ENCODE peak calls at places on chromosomes 16 and 17, in eight cellular contexts. One of them, this sample, is unnamed.

GRCh38 chr17:27323538-27324212 is 29.8 kb downstream of the WSB1 start:
- DNase-seq in GM23338: peak; percentile 48
- DNase-seq in OCI-LY7: no peak
- DNase-seq in fibroblast of lung: peak; percentile 27
- DNase-seq in hepatocyte: peak; percentile 80
- DNase-seq in cardiac muscle cell: peak; percentile 89
- DNase-seq in tibial artery: peak; percentile 93
- DNase-seq in stomach: peak; percentile 67
- DNase-seq in this sample: no peak

GRCh38 chr16:64174327-64174726 is 947.5 kb downstream of the CDH11 start:
- DNase-seq in stomach: no peak
- DNase-seq in OCI-LY7: no peak
- DNase-seq in hepatocyte: no peak
- DNase-seq in GM23338: no peak
- DNase-seq in cardiac muscle cell: no peak
- DNase-seq in tibial artery: no peak
- DNase-seq in fibroblast of lung: peak; percentile 29
- DNase-seq in this sample: no peak

GRCh38 chr17:38333635-38334295 is 10.0 kb downstream of the GPR179 start:
- DNase-seq in cardiac muscle cell: peak; percentile 29
- DNase-seq in tibial artery: no peak
- DNase-seq in OCI-LY7: peak; percentile 72
- DNase-seq in GM23338: peak; percentile 91
- DNase-seq in fibroblast of lung: no peak
- DNase-seq in stomach: peak; percentile 29
- DNase-seq in hepatocyte: peak; percentile 53
- DNase-seq in this sample: peak; percentile 38

GRCh38 chr16:16150117-16150877 is 73.0 kb downstream of the ABCC6 start:
- DNase-seq in stomach: no peak
- DNase-seq in cardiac muscle cell: peak; percentile 95
- DNase-seq in fibroblast of lung: peak; percentile 63
- DNase-seq in GM23338: peak; percentile 28
- DNase-seq in hepatocyte: peak; percentile 35
- DNase-seq in tibial artery: peak; percentile 92
- DNase-seq in OCI-LY7: no peak
- DNase-seq in this sample: no peak

GRCh38 chr16:87198328-87198731 is 118.9 kb downstream of the C16orf95 start:
- DNase-seq in GM23338: peak; percentile 40
- DNase-seq in OCI-LY7: no peak
- DNase-seq in hepatocyte: no peak
- DNase-seq in fibroblast of lung: no peak
- DNase-seq in tibial artery: no peak
- DNase-seq in stomach: no peak
- DNase-seq in cardiac muscle cell: no peak
- DNase-seq in this sample: no peak

GRCh38 chr17:41705271-41705991 is 6.7 kb upstream of the GAST start:
- DNase-seq in cardiac muscle cell: peak; percentile 49
- DNase-seq in fibroblast of lung: peak; percentile 74
- DNase-seq in stomach: no peak
- DNase-seq in tibial artery: no peak
- DNase-seq in OCI-LY7: no peak
- DNase-seq in hepatocyte: no peak
- DNase-seq in GM23338: peak; percentile 74
- DNase-seq in this sample: no peak

GRCh38 chr16:64830653-64831052 is 291.2 kb downstream of the CDH11 start:
- DNase-seq in OCI-LY7: no peak
- DNase-seq in GM23338: no peak
- DNase-seq in hepatocyte: no peak
- DNase-seq in stomach: no peak
- DNase-seq in tibial artery: no peak
- DNase-seq in fibroblast of lung: peak; percentile 40
- DNase-seq in cardiac muscle cell: no peak
- DNase-seq in this sample: no peak

GRCh38 chr17:42329025-42329976 is 41.0 kb downstream of the STAT5A start:
- DNase-seq in tibial artery: no peak
- DNase-seq in OCI-LY7: no peak
- DNase-seq in fibroblast of lung: peak; percentile 91
- DNase-seq in stomach: no peak
- DNase-seq in GM23338: peak; percentile 98
- DNase-seq in hepatocyte: no peak
- DNase-seq in cardiac muscle cell: peak; percentile 58
- DNase-seq in this sample: no peak

GRCh38 chr17:50660042-50660886 is 25.6 kb downstream of the ABCC3 start:
- DNase-seq in GM23338: no peak
- DNase-seq in hepatocyte: no peak
- DNase-seq in fibroblast of lung: no peak
- DNase-seq in OCI-LY7: no peak
- DNase-seq in cardiac muscle cell: peak; percentile 58
- DNase-seq in stomach: peak; percentile 49
- DNase-seq in tibial artery: no peak
- DNase-seq in this sample: no peak

GRCh38 chr17:73135774-73136173 is 29.0 kb upstream of the SSTR2 start:
- DNase-seq in stomach: no peak
- DNase-seq in fibroblast of lung: no peak
- DNase-seq in cardiac muscle cell: no peak
- DNase-seq in hepatocyte: no peak
- DNase-seq in GM23338: no peak
- DNase-seq in tibial artery: no peak
- DNase-seq in OCI-LY7: no peak
- DNase-seq in this sample: no peak

GRCh38 chr17:81512560-81512983 is at the start of gene ACTG1:
- DNase-seq in cardiac muscle cell: peak; percentile 95
- DNase-seq in OCI-LY7: peak; percentile 98
- DNase-seq in GM23338: peak; percentile 92
- DNase-seq in tibial artery: peak; percentile 96
- DNase-seq in hepatocyte: peak; percentile 97
- DNase-seq in stomach: peak; percentile 94
- DNase-seq in fibroblast of lung: peak; percentile 88
- DNase-seq in this sample: peak; percentile 94

DNA sequence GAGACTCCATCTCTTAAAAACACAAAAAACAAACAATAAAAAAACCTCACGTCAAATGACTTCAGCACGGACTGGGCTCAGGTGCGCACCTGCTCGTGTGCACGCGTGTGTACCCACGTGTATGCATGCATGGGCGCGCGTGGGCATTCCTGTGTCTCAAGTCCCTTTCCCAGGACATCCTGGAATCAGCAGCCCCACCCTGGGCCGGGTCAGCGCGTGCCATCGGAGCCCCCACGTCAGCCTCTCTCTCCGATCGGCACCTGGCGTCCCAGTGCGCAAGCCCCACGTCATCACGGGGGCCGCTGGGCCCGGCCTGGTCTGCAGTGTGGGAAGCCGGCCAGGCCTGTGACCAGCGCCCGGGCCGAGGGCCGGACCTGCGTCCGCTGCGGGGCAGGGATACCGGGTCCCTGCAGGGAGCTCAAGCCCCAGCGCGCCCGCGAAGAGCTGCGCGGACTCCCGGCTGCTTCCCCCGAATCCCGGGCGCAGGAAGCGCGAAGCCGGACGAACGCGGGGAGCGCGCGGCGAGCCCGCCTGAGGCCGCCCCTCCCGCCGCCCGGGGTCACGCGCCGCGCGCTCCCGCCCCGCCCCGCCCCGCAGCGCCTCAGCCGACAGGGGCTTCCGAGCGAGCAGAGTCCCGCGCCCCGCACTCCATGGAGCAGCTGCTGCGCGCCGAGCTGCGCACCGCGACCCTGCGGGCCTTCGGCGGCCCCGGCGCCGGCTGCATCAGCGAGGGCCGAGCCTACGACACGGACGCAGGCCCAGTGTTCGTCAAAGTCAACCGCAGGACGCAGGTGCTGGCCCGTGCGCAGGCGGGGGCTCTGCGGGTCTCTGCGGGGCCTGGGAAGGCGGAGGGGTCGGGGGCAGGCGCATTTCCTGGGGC is at the start of gene FN3K:
- DNase-seq in hepatocyte: peak; percentile 81
- DNase-seq in fibroblast of lung: peak; percentile 77
- DNase-seq in OCI-LY7: no peak
- DNase-seq in GM23338: peak; percentile 80
- DNase-seq in stomach: peak; percentile 74
- DNase-seq in tibial artery: peak; percentile 91
- DNase-seq in cardiac muscle cell: peak; percentile 79
- DNase-seq in this sample: no peak
- H3K27ac ChIP-seq in hepatocyte: peak within 1 kb of the TSS; percentile 74
- H3K27ac ChIP-seq in fibroblast of lung: peak within 1 kb of the TSS; percentile 32
- H3K27ac ChIP-seq in OCI-LY7: no peak within 1 kb of the TSS
- H3K27ac ChIP-seq in GM23338: no peak within 1 kb of the TSS
- H3K27ac ChIP-seq in stomach: peak within 1 kb of the TSS; percentile 89
- H3K27ac ChIP-seq in tibial artery: peak within 1 kb of the TSS; percentile 93
- H3K27ac ChIP-seq in cardiac muscle cell: peak within 1 kb of the TSS; percentile 72
- H3K27ac ChIP-seq in this sample: no peak within 1 kb of the TSS

GRCh38 chr16:70526403-70526802 is 2.8 kb downstream of the SF3B3 start:
- DNase-seq in tibial artery: no peak
- DNase-seq in cardiac muscle cell: no peak
- DNase-seq in GM23338: no peak
- DNase-seq in stomach: no peak
- DNase-seq in fibroblast of lung: no peak
- DNase-seq in hepatocyte: no peak
- DNase-seq in OCI-LY7: peak; percentile 10
- DNase-seq in this sample: no peak

GRCh38 chr16:70523621-70524405 is at the start of gene SF3B3:
- DNase-seq in GM23338: peak; percentile 70
- DNase-seq in fibroblast of lung: no peak
- DNase-seq in stomach: peak; percentile 69
- DNase-seq in tibial artery: peak; percentile 80
- DNase-seq in cardiac muscle cell: peak; percentile 40
- DNase-seq in OCI-LY7: peak; percentile 88
- DNase-seq in hepatocyte: peak; percentile 71
- DNase-seq in this sample: no peak

GRCh38 chr16:70529051-70529777 is 5.6 kb downstream of the SF3B3 start:
- DNase-seq in hepatocyte: peak; percentile 43
- DNase-seq in cardiac muscle cell: peak; percentile 67
- DNase-seq in stomach: no peak
- DNase-seq in fibroblast of lung: peak; percentile 64
- DNase-seq in GM23338: peak; percentile 46
- DNase-seq in OCI-LY7: peak; percentile 54
- DNase-seq in tibial artery: no peak
- DNase-seq in this sample: peak; percentile 58

GRCh38 chr16:70523013-70523620 is at the start of gene COG4:
- DNase-seq in stomach: peak; percentile 86
- DNase-seq in hepatocyte: peak; percentile 93
- DNase-seq in GM23338: peak; percentile 96
- DNase-seq in cardiac muscle cell: peak; percentile 85
- DNase-seq in OCI-LY7: peak; percentile 95
- DNase-seq in tibial artery: peak; percentile 89
- DNase-seq in fibroblast of lung: peak; percentile 78
- DNase-seq in this sample: peak; percentile 90

GRCh38 chr16:70527315-70527996 is 3.8 kb downstream of the SF3B3 start:
- DNase-seq in cardiac muscle cell: no peak
- DNase-seq in hepatocyte: no peak
- DNase-seq in OCI-LY7: no peak
- DNase-seq in tibial artery: no peak
- DNase-seq in fibroblast of lung: no peak
- DNase-seq in stomach: no peak
- DNase-seq in GM23338: no peak
- DNase-seq in this sample: no peak
- TF ChIP-seq CTCF in cardiac muscle cell: no peak
- TF ChIP-seq CTCF in hepatocyte: no peak
- TF ChIP-seq CTCF in OCI-LY7: no peak
- TF ChIP-seq CTCF in tibial artery: no peak
- TF ChIP-seq CTCF in fibroblast of lung: no peak
- TF ChIP-seq CTCF in stomach: no peak
- TF ChIP-seq CTCF in GM23338: no peak
- TF ChIP-seq CTCF in this sample: no peak

GRCh38 chr17:15659663-15660062 is 24.4 kb downstream of the TRIM16 start:
- DNase-seq in stomach: peak; percentile 86
- DNase-seq in cardiac muscle cell: peak; percentile 40
- DNase-seq in tibial artery: no peak
- DNase-seq in GM23338: peak; percentile 27
- DNase-seq in fibroblast of lung: peak; percentile 47
- DNase-seq in OCI-LY7: no peak
- DNase-seq in hepatocyte: no peak
- DNase-seq in this sample: no peak
- H3K27ac ChIP-seq in stomach: peak overlapping the region; percentile 51
- H3K27ac ChIP-seq in cardiac muscle cell: peak overlapping the region; percentile 60
- H3K27ac ChIP-seq in tibial artery: no peak overlapping the region
- H3K27ac ChIP-seq in GM23338: no peak overlapping the region
- H3K27ac ChIP-seq in fibroblast of lung: no peak overlapping the region
- H3K27ac ChIP-seq in OCI-LY7: no peak overlapping the region
- H3K27ac ChIP-seq in hepatocyte: peak overlapping the region; percentile 19
- H3K27ac ChIP-seq in this sample: no peak overlapping the region

GRCh38 chr16:8548166-8548565 is 42.1 kb downstream of the TMEM114 start:
- DNase-seq in hepatocyte: no peak
- DNase-seq in fibroblast of lung: no peak
- DNase-seq in tibial artery: no peak
- DNase-seq in OCI-LY7: no peak
- DNase-seq in cardiac muscle cell: no peak
- DNase-seq in stomach: peak; percentile 21
- DNase-seq in GM23338: no peak
- DNase-seq in this sample: no peak
- TF ChIP-seq CTCF in hepatocyte: no peak
- TF ChIP-seq CTCF in fibroblast of lung: no peak
- TF ChIP-seq CTCF in tibial artery: no peak
- TF ChIP-seq CTCF in OCI-LY7: no peak
- TF ChIP-seq CTCF in cardiac muscle cell: no peak
- TF ChIP-seq CTCF in stomach: no peak
- TF ChIP-seq CTCF in GM23338: no peak
- TF ChIP-seq CTCF in this sample: no peak

GRCh38 chr17:29723283-29724047 is 100.8 kb upstream of the CORO6 start:
- DNase-seq in tibial artery: no peak
- DNase-seq in stomach: no peak
- DNase-seq in cardiac muscle cell: no peak
- DNase-seq in OCI-LY7: peak; percentile 80
- DNase-seq in fibroblast of lung: no peak
- DNase-seq in GM23338: no peak
- DNase-seq in hepatocyte: no peak
- DNase-seq in this sample: no peak
- H3K27ac ChIP-seq in tibial artery: no peak overlapping the region
- H3K27ac ChIP-seq in stomach: no peak overlapping the region
- H3K27ac ChIP-seq in cardiac muscle cell: peak overlapping the region; percentile 89
- H3K27ac ChIP-seq in OCI-LY7: peak overlapping the region; percentile 96
- H3K27ac ChIP-seq in fibroblast of lung: no peak overlapping the region
- H3K27ac ChIP-seq in GM23338: no peak overlapping the region
- H3K27ac ChIP-seq in hepatocyte: no peak overlapping the region
- H3K27ac ChIP-seq in this sample: no peak overlapping the region

This sample was measured in MM.1S.